ENCODE peak calls at places on chromosomes 3 and 15, in six cellular contexts. I is astrocyte of the hippocampus; R is stimulated activated CD8-positive, alpha-beta memory T cell treated with anti-CD3 and anti-CD28 coated beads, Interleukin-12 subunit alpha, Interleukin-12 subunit beta, amount 100 ng/mL, for 4 hours; E is RWPE1; F is AG08395; D is psoas muscle. P is an unnamed sample.

GRCh38 chr15:30978328-30978727 is 13.1 kb downstream of the MTMR10 start:
- DNase-seq in D (no peak), R (no peak), E (no peak), I (no peak), F (no peak), P (no peak)

GRCh38 chr3:197795200-197795599 is 4.1 kb downstream of the LRCH3 start:
- DNase-seq in E (peak), R (no peak), I (no peak), D (no peak), F (peak), P (peak)

GRCh38 chr3:85589145-85589544 is 630.4 kb downstream of the CADM2 start:
- DNase-seq in R (no peak), I (peak), D (no peak), F (no peak), E (no peak), P (no peak)

GRCh38 chr15:29784413-29784812 is 37.9 kb downstream of the TJP1 start:
- DNase-seq in D (no peak), F (no peak), R (no peak), I (no peak), E (peak), P (no peak)

GRCh38 chr3:179853176-179853575 is 183.6 kb downstream of the PEX5L start:
- DNase-seq in I (peak), R (no peak), D (no peak), F (no peak), E (no peak), P (no peak)

GRCh38 chr3:45320986-45321385 is 67.4 kb upstream of the LARS2 start:
- DNase-seq in E (no peak), R (no peak), I (no peak), F (no peak), D (no peak), P (peak)

GRCh38 chr3:194961149-194961548 is 275.5 kb downstream of the FAM43A start:
- DNase-seq in R (no peak), E (no peak), I (no peak), D (no peak), F (no peak), P (no peak)

GRCh38 chr3:134527037-134527436 is 41.2 kb downstream of the CEP63 start:
- DNase-seq in D (no peak), F (no peak), E (no peak), R (no peak), I (no peak), P (no peak)

GRCh38 chr15:35725353-35725752 is 179.4 kb upstream of the DPH6 start:
- DNase-seq in D (no peak), E (peak), F (peak), I (no peak), R (no peak), P (no peak)

GRCh38 chr15:96088592-96088991 is 241.9 kb upstream of the NR2F2 start:
- DNase-seq in F (no peak), D (no peak), E (no peak), R (no peak), I (peak), P (no peak)

GRCh38 chr3:117531078-117531477 is 821.5 kb downstream of the TUSC7 start:
- DNase-seq in D (no peak), R (no peak), I (no peak), E (no peak), F (no peak), P (no peak)

GRCh38 chr3:161273589-161274218 is 52.6 kb downstream of the NMD3 start:
- DNase-seq in E (no peak), F (no peak), R (no peak), I (peak), D (no peak), P (no peak)